ENCODE peak calls at places on chromosomes 13 and 19, in ten cellular contexts. F, P, U, Q, I, H, M, T, G and R are unnamed samples.

GRCh38 chr13:32113564-32113963 is 82.0 kb downstream of the FRY start:
- DNase-seq in H (no peak), F (no peak), T (peak), U (no peak), Q (no peak), I (no peak), G (no peak), P (no peak), M (no peak), R (no peak)

GRCh38 chr19:30549151-30549550 is 177.0 kb downstream of the ZNF536 start:
- DNase-seq in G (no peak), U (no peak), I (no peak), T (no peak), Q (peak), H (no peak), F (no peak), M (no peak), P (no peak), R (no peak)

GRCh38 chr13:50123515-50123861 is 108.2 kb downstream of the KCNRG start:
- DNase-seq in P (no peak), M (no peak), U (no peak), H (no peak), F (no peak), T (no peak), I (no peak), G (no peak), Q (no peak), R (no peak)

GRCh38 chr13:99687728-99688397 is 186.6 kb downstream of the TM9SF2 start:
- DNase-seq in M (no peak), Q (no peak), T (no peak), F (no peak), H (no peak), G (no peak), I (no peak), U (peak), P (no peak), R (no peak)

GRCh38 chr13:109145631-109146030 is 516.2 kb downstream of the MYO16 start:
- DNase-seq in M (peak), F (no peak), T (peak), G (no peak), Q (no peak), P (peak), I (no peak), H (no peak), U (peak), R (no peak)

GRCh38 chr13:33696530-33696929 is 121.4 kb upstream of the RFC3 start:
- DNase-seq in P (no peak), I (no peak), H (no peak), T (no peak), F (no peak), G (no peak), Q (no peak), U (no peak), M (no peak), R (no peak)

GRCh38 chr19:20182232-20182785 is 15.3 kb downstream of the ZNF486 start:
- DNase-seq in Q (no peak), F (no peak), M (no peak), U (no peak), I (no peak), H (no peak), T (no peak), G (no peak), P (no peak), R (no peak)

GRCh38 chr19:41264581-41265375 is 606 bp downstream of the HNRNPUL1 start:
- DNase-seq in M (peak), F (peak), G (peak), I (peak), P (peak), H (peak), Q (peak), U (peak), T (peak), R (peak)

GRCh38 chr19:19751846-19752245 is 18.9 kb upstream of the ZNF14 start:
- DNase-seq in I (no peak), Q (peak), H (no peak), T (no peak), F (no peak), U (no peak), P (no peak), M (no peak), G (no peak), R (no peak)

GRCh38 chr19:35216833-35217707 is 11.5 kb downstream of the FAM187B start:
- DNase-seq in F (no peak), I (no peak), P (peak), Q (no peak), M (no peak), G (no peak), T (peak), U (no peak), H (no peak), R (peak)

GRCh38 chr13:80039000-80039399 is 301.9 kb downstream of the SPRY2 start:
- DNase-seq in U (no peak), M (no peak), G (no peak), T (no peak), I (no peak), H (no peak), F (no peak), P (no peak), Q (no peak), R (no peak)

GRCh38 chr13:113169277-113170272 is 11.1 kb downstream of the PROZ start:
- DNase-seq in M (no peak), H (no peak), U (no peak), T (no peak), I (no peak), P (no peak), G (no peak), Q (no peak), F (no peak), R (no peak)

GRCh38 chr13:99215466-99215865 is 14.8 kb downstream of the UBAC2 start:
- DNase-seq in P (no peak), F (peak), I (peak), M (no peak), T (no peak), U (no peak), H (peak), Q (no peak), G (peak), R (peak)

GRCh38 chr13:22428188-22428828 is 752.5 kb upstream of the SGCG start:
- DNase-seq in H (no peak), P (no peak), G (no peak), M (no peak), F (no peak), U (no peak), Q (no peak), I (no peak), T (no peak), R (no peak)

GRCh38 chr19:18204394-18205179 is 745 bp upstream of the RAB3A start:
- DNase-seq in G (no peak), T (peak), P (peak), F (no peak), I (no peak), U (no peak), M (peak), H (no peak), Q (no peak), R (peak)

GRCh38 chr13:65378484-65378883 is 1851.7 kb downstream of the PCDH9 start:
- DNase-seq in M (no peak), T (no peak), P (no peak), H (no peak), G (no peak), U (no peak), Q (no peak), F (no peak), I (no peak), R (no peak)

GRCh38 chr13:59276436-59276835 is 887.3 kb downstream of the DIAPH3 start:
- DNase-seq in U (no peak), Q (no peak), F (no peak), M (no peak), T (no peak), H (no peak), I (no peak), P (no peak), G (no peak), R (no peak)